ENCODE peak calls at places on chromosomes 3 and 15, in seven cellular contexts. T, W, B, A, M, U and Z are unnamed samples.

GRCh38 chr3:194098872-194099183 is 37.1 kb upstream of the HES1 start:
- DNase-seq in W (no peak), B (no peak), T (no peak), M (no peak), U (no peak), A (no peak), Z (no peak)

GRCh38 chr15:92803852-92804609 is 96.1 kb upstream of the CHD2 start:
- DNase-seq in U (peak; percentile 94), A (peak; percentile 99), T (peak; percentile 89), M (peak; percentile 100), B (no peak), W (peak; percentile 60), Z (peak; percentile 98)

GRCh38 chr3:56799251-56799882 is 2.4 kb downstream of the ARHGEF3 start:
- DNase-seq in B (peak; percentile 25), M (no peak), T (peak; percentile 46), W (no peak), A (peak; percentile 88), U (no peak), Z (no peak)

GRCh38 chr3:86845731-86846130 is 145.2 kb downstream of the VGLL3 start:
- DNase-seq in A (no peak), M (no peak), W (no peak), U (no peak), B (no peak), T (no peak), Z (no peak)

GRCh38 chr15:51621917-51622268 is 678 bp downstream of the DMXL2 start:
- DNase-seq in A (peak; percentile 46), U (no peak), B (peak; percentile 23), M (no peak), T (no peak), W (peak; percentile 42), Z (peak; percentile 58)

GRCh38 chr3:11907667-11908660 is 61.3 kb upstream of the TAMM41 start:
- DNase-seq in M (no peak), U (no peak), W (no peak), B (no peak), A (no peak), T (no peak), Z (no peak)

GRCh38 chr3:57816471-57817105 is 60.5 kb downstream of the SLMAP start:
- DNase-seq in M (no peak), W (no peak), B (no peak), U (no peak), T (no peak), A (peak; percentile 58), Z (no peak)

GRCh38 chr3:189848636-189849035 is 217.4 kb downstream of the TP63 start:
- DNase-seq in W (no peak), M (no peak), T (no peak), A (no peak), U (no peak), B (no peak), Z (no peak)

GRCh38 chr3:43879166-43879565 is 188.4 kb downstream of the ABHD5 start:
- DNase-seq in A (peak; percentile 66), B (no peak), M (no peak), U (no peak), T (no peak), W (peak; percentile 31), Z (no peak)

GRCh38 chr3:194906970-194907629 is 221.4 kb downstream of the FAM43A start:
- DNase-seq in W (no peak), A (no peak), B (no peak), U (peak; percentile 53), T (no peak), M (no peak), Z (peak; percentile 65)

GRCh38 chr3:103966749-103967148 is 1400.0 kb upstream of the ALCAM start:
- DNase-seq in U (no peak), W (no peak), M (no peak), B (no peak), T (no peak), A (no peak), Z (no peak)

GRCh38 chr15:84736375-84736774 is 12.0 kb upstream of the ZNF592 start:
- DNase-seq in U (no peak), W (no peak), A (no peak), T (no peak), B (peak; percentile 72), M (no peak), Z (no peak)

GRCh38 chr3:39103791-39104552 is 3.5 kb downstream of the GORASP1 start:
- DNase-seq in W (no peak), M (no peak), T (no peak), B (no peak), U (peak; percentile 74), A (no peak), Z (peak; percentile 22)

GRCh38 chr3:38397320-38397719 is 50.7 kb downstream of the XYLB start:
- DNase-seq in A (peak; percentile 25), M (no peak), W (no peak), B (no peak), T (no peak), U (peak; percentile 50), Z (no peak)

DNA sequence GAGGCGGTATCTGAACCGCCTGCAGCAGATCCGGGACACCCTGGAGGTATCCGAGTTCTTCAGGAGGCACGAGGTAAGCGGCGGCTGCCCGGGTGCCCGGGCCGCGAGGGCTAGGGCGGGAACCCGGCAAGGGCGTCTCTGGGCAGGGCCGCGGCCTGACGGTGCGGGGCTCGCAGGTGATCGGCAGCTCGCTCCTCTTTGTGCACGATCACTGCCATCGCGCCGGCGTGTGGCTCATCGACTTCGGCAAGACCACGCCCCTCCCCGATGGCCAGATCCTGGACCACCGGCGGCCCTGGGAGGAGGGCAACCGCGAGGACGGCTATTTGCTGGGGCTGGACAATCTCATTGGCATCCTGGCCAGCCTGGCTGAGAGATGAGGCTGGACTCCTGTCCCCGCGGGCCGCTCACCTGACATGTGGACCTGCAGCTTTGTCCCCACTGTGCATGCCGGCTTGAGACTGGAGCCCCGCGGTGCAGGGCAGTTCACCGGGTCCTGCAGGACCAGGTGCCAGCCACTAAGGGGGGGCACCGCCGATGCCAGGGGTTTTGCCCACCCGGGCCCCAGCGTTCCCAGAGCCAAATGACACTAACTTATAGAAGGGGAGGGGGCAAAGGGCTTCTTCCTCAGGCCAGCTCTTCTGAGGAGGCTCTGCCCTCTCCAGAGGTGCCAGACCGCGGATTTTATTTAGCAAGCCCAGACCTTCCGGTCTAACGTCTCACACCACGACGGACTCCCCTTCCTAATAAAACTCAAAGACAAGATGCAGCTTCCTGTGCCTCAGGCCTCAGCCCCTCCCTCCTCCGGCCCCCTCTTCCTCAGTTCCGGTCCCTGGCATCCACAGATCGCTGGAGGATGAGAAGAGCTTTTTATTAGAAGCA is 9.4 kb downstream of the ITPKA start:
- DNase-seq in M (no peak), T (no peak), U (no peak), B (no peak), A (no peak), W (no peak), Z (no peak)
- H3K27me3 ChIP-seq in M (peaks cover 25% of the 10 kb centered on the region), T (peaks cover 47% of the 10 kb centered on the region), U (peaks cover 17% of the 10 kb centered on the region), B (peaks cover 28% of the 10 kb centered on the region), A (no peaks in the 10 kb centered on the region), W (peaks cover 64% of the 10 kb centered on the region), Z (no peaks in the 10 kb centered on the region)

GRCh38 chr3:138948371-138949001 is 1.5 kb downstream of the FOXL2NB start:
- DNase-seq in A (no peak), U (no peak), B (no peak), W (no peak), M (no peak), T (no peak), Z (no peak)

GRCh38 chr3:138950006-138950644 is 3.1 kb downstream of the FOXL2NB start:
- DNase-seq in U (no peak), W (no peak), M (no peak), A (no peak), T (no peak), B (no peak), Z (no peak)

GRCh38 chr3:138950701-138951100 is 3.7 kb downstream of the FOXL2NB start:
- DNase-seq in W (no peak), U (no peak), A (no peak), B (no peak), M (no peak), T (no peak), Z (no peak)

GRCh38 chr3:138949002-138949418 is 2.0 kb downstream of the FOXL2NB start:
- DNase-seq in W (no peak), U (no peak), B (no peak), A (no peak), M (peak; percentile 34), T (no peak), Z (no peak)

DNA sequence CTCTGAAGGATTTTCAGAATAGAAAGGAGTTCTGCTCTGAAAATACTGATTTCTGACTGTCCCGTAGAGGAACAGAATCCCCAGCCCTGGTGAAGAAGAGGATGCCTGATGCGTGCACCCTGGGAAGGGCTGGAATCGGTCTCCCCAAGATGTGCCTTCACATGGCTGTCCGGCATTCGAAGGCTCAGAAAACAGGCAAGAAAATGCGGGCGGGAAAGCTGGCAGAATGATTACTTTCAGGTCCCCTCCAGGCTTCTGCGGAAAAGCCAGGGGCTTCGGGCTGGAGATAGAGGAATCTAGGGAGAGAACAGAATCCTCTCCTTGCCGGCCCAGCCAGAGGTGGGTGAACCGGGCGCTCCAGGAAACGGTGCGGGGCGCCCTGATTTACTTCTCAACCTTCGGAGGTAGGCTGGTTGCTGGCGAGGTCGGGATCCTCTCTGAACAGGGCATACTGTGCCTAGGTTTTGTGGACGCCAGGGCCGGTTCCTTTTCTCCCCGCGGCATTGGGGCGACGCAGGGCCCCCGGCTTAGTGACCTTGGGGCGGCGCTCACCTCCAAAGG is 2.5 kb downstream of the FOXL2NB start:
- DNase-seq in U (no peak), T (no peak), M (no peak), A (no peak), B (no peak), W (no peak), Z (no peak)
- H3K27me3 ChIP-seq in U (peaks cover 70% of the 10 kb centered on the region), T (peaks cover 76% of the 10 kb centered on the region), M (peaks cover 63% of the 10 kb centered on the region), A (no peaks in the 10 kb centered on the region), B (peaks cover 33% of the 10 kb centered on the region), W (peaks cover 99% of the 10 kb centered on the region), Z (peaks cover 70% of the 10 kb centered on the region)

DNA sequence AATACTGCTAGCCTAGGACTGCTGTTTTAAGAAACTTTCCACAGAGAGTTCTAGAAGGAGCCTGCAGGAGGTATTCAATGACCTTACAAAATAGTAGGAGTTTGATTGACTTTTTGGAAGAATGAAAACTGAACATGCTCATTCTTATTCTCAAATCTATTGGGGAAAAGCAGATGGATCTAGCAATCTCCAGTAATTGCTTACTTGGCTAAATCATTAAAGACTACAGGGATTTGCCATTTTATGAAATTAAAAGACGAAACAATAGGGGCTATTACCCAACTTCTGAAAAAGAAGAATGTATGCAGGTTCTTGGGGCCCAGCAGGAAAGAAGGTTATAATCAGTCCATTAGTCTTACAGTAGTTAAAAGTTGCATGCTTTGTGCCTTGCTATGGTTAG is 29.9 kb upstream of the PEX5L start:
- DNase-seq in W (no peak), A (no peak), M (no peak), U (no peak), T (no peak), B (no peak), Z (no peak)
- H3K27me3 ChIP-seq in W (no peaks in the 10 kb centered on the region), A (no peaks in the 10 kb centered on the region), M (no peaks in the 10 kb centered on the region), U (no peaks in the 10 kb centered on the region), T (no peaks in the 10 kb centered on the region), B (no peaks in the 10 kb centered on the region), Z (no peaks in the 10 kb centered on the region)

GRCh38 chr3:71780430-71780829 is 4.5 kb downstream of the PROK2 start:
- DNase-seq in B (no peak), A (no peak), T (no peak), W (no peak), M (no peak), U (peak; percentile 60), Z (no peak)

GRCh38 chr3:71776543-71776942 is 8.4 kb downstream of the PROK2 start:
- DNase-seq in B (no peak), M (no peak), A (no peak), T (no peak), U (peak; percentile 57), W (no peak), Z (no peak)

GRCh38 chr3:71779674-71780377 is 5.1 kb downstream of the PROK2 start:
- DNase-seq in T (no peak), A (no peak), M (no peak), W (no peak), B (no peak), U (peak; percentile 64), Z (no peak)

GRCh38 chr3:71778353-71778752 is 6.6 kb downstream of the PROK2 start:
- DNase-seq in T (no peak), M (no peak), A (no peak), W (no peak), U (no peak), B (no peak), Z (no peak)
- H3K27me3 ChIP-seq in T (peaks cover 40% of the 10 kb centered on the region), M (peaks cover 11% of the 10 kb centered on the region), A (peaks cover 82% of the 10 kb centered on the region), W (peaks cover 75% of the 10 kb centered on the region), U (peaks cover 34% of the 10 kb centered on the region), B (no peaks in the 10 kb centered on the region), Z (peaks cover 20% of the 10 kb centered on the region)